ENCODE peak calls at places on chromosomes 11 and 22, in nine cellular contexts. X, U, J, T, Y, K, I, P and B are unnamed samples.

GRCh38 chr11:132263875-132264274 is 893.5 kb downstream of the NTM start:
- DNase-seq in I (no peak), U (no peak), K (no peak), P (no peak), T (no peak), J (no peak), Y (no peak), X (no peak), B (no peak)

GRCh38 chr11:109862808-109863207 is 230.4 kb upstream of the ZC3H12C start:
- DNase-seq in P (no peak), T (no peak), J (no peak), U (no peak), K (no peak), X (no peak), Y (no peak), I (no peak), B (no peak)

GRCh38 chr22:26853495-26853894 is 196.1 kb downstream of the MIAT start:
- DNase-seq in K (no peak), I (no peak), X (no peak), Y (no peak), P (no peak), T (no peak), U (no peak), J (no peak), B (no peak)

GRCh38 chr11:46339816-46340215 is 7.4 kb upstream of the DGKZ start:
- DNase-seq in U (no peak), X (peak; percentile 51), Y (peak; percentile 21), I (peak; percentile 59), T (no peak), P (no peak), J (no peak), K (no peak), B (no peak)

GRCh38 chr11:16088774-16089173 is 267.6 kb downstream of the SOX6 start:
- DNase-seq in U (no peak), J (no peak), I (no peak), K (no peak), P (no peak), X (no peak), T (no peak), Y (no peak), B (no peak)

GRCh38 chr22:47681766-47682165 is 919.3 kb downstream of the TBC1D22A start:
- DNase-seq in K (no peak), I (no peak), P (no peak), Y (no peak), T (no peak), U (no peak), X (no peak), J (no peak), B (no peak)

GRCh38 chr22:44889233-44889878 is 120.4 kb downstream of the PHF21B start:
- DNase-seq in Y (no peak), U (no peak), T (no peak), I (no peak), K (no peak), J (peak; percentile 66), P (no peak), X (no peak), B (no peak)

GRCh38 chr11:128627666-128628342 is 40.4 kb upstream of the ETS1 start:
- DNase-seq in P (no peak), Y (no peak), I (no peak), U (no peak), K (no peak), T (no peak), J (no peak), X (no peak), B (no peak)

GRCh38 chr22:37514526-37515051 is 4.6 kb downstream of the CARD10 start:
- DNase-seq in K (no peak), J (no peak), X (no peak), P (no peak), T (no peak), U (no peak), Y (no peak), I (no peak), B (no peak)

GRCh38 chr22:23763579-23764331 is 965 bp downstream of the C22orf15 start:
- DNase-seq in I (no peak), T (no peak), U (no peak), J (peak; percentile 86), X (peak; percentile 44), P (no peak), K (no peak), Y (no peak), B (no peak)

GRCh38 chr11:44702897-44703296 is 23.9 kb upstream of the TSPAN18 start:
- DNase-seq in Y (peak; percentile 24), J (no peak), P (no peak), I (peak; percentile 31), K (no peak), U (no peak), T (no peak), X (no peak), B (peak; percentile 75)

GRCh38 chr11:125494033-125494364 is 2.1 kb downstream of the FEZ1 start:
- DNase-seq in J (no peak), P (no peak), Y (no peak), K (no peak), T (no peak), X (no peak), U (no peak), I (no peak), B (no peak)

GRCh38 chr11:48007677-48008076 is 27.3 kb downstream of the PTPRJ start:
- DNase-seq in T (no peak), P (no peak), I (no peak), J (no peak), K (no peak), U (no peak), X (no peak), Y (no peak), B (no peak)

GRCh38 chr11:110497204-110497987 is 67.6 kb downstream of the FDX1 start:
- DNase-seq in X (no peak), P (no peak), K (no peak), I (peak; percentile 64), U (no peak), Y (peak; percentile 80), J (no peak), T (no peak), B (no peak)

GRCh38 chr11:73178681-73179080 is 36.6 kb upstream of the FCHSD2 start:
- DNase-seq in Y (no peak), I (no peak), P (no peak), T (no peak), U (no peak), K (no peak), J (peak; percentile 9), X (no peak), B (no peak)

GRCh38 chr11:75403037-75403436 is 3.7 kb downstream of the RPS3 start:
- DNase-seq in T (no peak), J (no peak), U (no peak), P (no peak), Y (no peak), K (no peak), X (no peak), I (no peak), B (no peak)

GRCh38 chr11:70493891-70494290 is 95.6 kb downstream of the CTTN start:
- DNase-seq in U (no peak), K (no peak), I (no peak), P (no peak), T (no peak), Y (no peak), J (peak; percentile 56), X (no peak), B (no peak)
- H3K4me3 ChIP-seq in U (no peak overlapping the region), K (no peak overlapping the region), I (no peak overlapping the region), P (no peak overlapping the region), T (no peak overlapping the region), Y (no peak overlapping the region), J (no peak overlapping the region), X (no peak overlapping the region), B (no peak overlapping the region)

GRCh38 chr11:19071255-19071654 is 10.7 kb upstream of the MRGPRX2 start:
- DNase-seq in K (no peak), J (peak; percentile 87), P (peak; percentile 80), I (peak; percentile 93), U (peak; percentile 77), X (peak; percentile 87), T (peak; percentile 64), Y (peak; percentile 93), B (peak; percentile 55)
- H3K4me3 ChIP-seq in K (no peak overlapping the region), J (no peak overlapping the region), P (peak overlapping the region; percentile 38), I (no peak overlapping the region), U (peak overlapping the region; percentile 18), X (no peak overlapping the region), T (peak overlapping the region; percentile 8), Y (peak overlapping the region; percentile 38), B (no peak overlapping the region)

DNA sequence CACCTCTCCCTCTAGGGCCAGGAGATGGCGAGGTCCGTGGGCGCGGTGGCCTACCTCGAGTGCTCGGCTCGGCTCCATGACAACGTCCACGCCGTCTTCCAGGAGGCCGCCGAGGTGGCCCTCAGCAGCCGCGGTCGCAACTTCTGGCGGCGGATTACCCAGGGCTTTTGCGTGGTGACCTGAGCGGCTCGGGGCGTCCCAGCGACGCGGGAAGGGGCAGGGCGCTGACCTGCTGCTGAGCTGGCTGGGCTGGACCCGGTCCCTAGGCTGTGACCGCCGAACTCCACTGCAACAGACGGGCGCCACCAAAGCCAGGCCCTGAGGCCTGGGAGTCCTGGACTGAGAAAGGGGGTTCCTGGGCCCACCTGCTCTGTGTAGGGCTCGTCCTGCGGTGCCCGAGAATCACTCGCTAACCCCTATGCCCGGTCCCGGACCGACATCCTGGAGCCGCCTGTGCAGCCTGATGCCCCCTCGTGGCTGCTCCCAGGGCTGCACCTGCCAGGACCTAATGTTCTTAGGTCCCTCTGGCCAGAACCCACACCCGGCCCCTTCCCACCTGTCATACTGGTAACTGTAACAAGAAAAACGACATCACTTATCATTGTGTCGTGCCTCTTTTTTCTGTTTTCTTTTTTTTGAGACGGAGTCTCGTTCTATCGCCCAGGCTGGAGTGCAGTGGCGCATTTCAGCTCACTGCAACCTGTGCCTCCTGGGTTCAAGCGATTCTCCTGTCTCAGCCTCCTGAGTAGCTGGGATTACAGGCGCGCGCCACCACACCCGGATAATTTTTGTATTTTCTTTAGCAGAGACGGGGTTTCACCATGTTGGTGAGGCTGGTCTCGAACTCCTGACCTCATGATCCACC is 15.0 kb downstream of the RHOD start:
- DNase-seq in U (peak; percentile 94), Y (peak; percentile 72), T (no peak), X (peak; percentile 71), P (peak; percentile 74), K (peak; percentile 48), J (peak; percentile 91), I (peak; percentile 83), B (peak; percentile 40)
- H3K4me3 ChIP-seq in U (peak overlapping the region; percentile 47), Y (peak overlapping the region; percentile 31), T (no peak overlapping the region), X (no peak overlapping the region), P (no peak overlapping the region), K (peak overlapping the region; percentile 28), J (no peak overlapping the region), I (peak overlapping the region; percentile 11), B (peak overlapping the region; percentile 2)

GRCh38 chr22:39490135-39490798 is 11.8 kb upstream of the MIEF1 start:
- DNase-seq in X (peak; percentile 64), P (peak; percentile 47), K (no peak), Y (peak; percentile 77), J (peak; percentile 91), I (peak; percentile 82), U (peak; percentile 87), T (no peak), B (peak; percentile 72)

GRCh38 chr22:39486951-39487825 is 14.9 kb upstream of the MIEF1 start:
- DNase-seq in K (no peak), T (no peak), U (no peak), X (no peak), J (no peak), I (no peak), P (no peak), Y (no peak), B (no peak)

GRCh38 chr22:39487826-39488520 is 14.1 kb upstream of the MIEF1 start:
- DNase-seq in I (no peak), K (no peak), U (no peak), P (no peak), J (no peak), X (no peak), Y (no peak), T (no peak), B (no peak)

GRCh38 chr22:39489094-39490068 is 12.7 kb upstream of the MIEF1 start:
- DNase-seq in X (no peak), P (no peak), U (no peak), Y (no peak), T (no peak), K (no peak), J (no peak), I (no peak), B (no peak)

GRCh38 chr22:39488563-39489083 is 13.5 kb upstream of the MIEF1 start:
- DNase-seq in T (no peak), X (no peak), K (no peak), J (no peak), U (no peak), I (no peak), P (no peak), Y (no peak), B (no peak)
- H3K4me3 ChIP-seq in T (no peak overlapping the region), X (no peak overlapping the region), K (no peak overlapping the region), J (no peak overlapping the region), U (no peak overlapping the region), I (no peak overlapping the region), P (no peak overlapping the region), Y (no peak overlapping the region), B (no peak overlapping the region)